ENCODE peak calls at places on chromosomes 12 and 14, in seven cellular contexts. Q, D, O, M, V, C and Z are unnamed samples.

GRCh38 chr12:100993916-100994315 is 199.3 kb downstream of the ANO4 start:
- DNase-seq in O (no peak), D (no peak), V (no peak), C (no peak), M (no peak), Q (no peak), Z (no peak)

GRCh38 chr12:116818948-116819832 is 62.1 kb downstream of the HRK start:
- DNase-seq in D (peak), O (peak), Q (peak), V (peak), M (peak), C (peak), Z (peak)

GRCh38 chr12:3225796-3226180 is 148.6 kb downstream of the TSPAN9 start:
- DNase-seq in D (peak), C (no peak), M (no peak), Q (no peak), V (no peak), O (no peak), Z (no peak)

GRCh38 chr12:121796855-121797751 is 3.6 kb upstream of the RHOF start:
- DNase-seq in M (no peak), D (peak), V (peak), Q (no peak), O (no peak), C (no peak), Z (no peak)

GRCh38 chr12:6838854-6839253 is 1.9 kb upstream of the GNB3 start:
- DNase-seq in Q (no peak), M (no peak), C (no peak), V (no peak), D (no peak), O (no peak), Z (no peak)

GRCh38 chr14:96037891-96038557 is 1.1 kb upstream of the C14orf132 start:
- DNase-seq in D (peak), V (peak), Q (no peak), M (no peak), C (peak), O (no peak), Z (no peak)

GRCh38 chr14:77111021-77111420 is 13.0 kb downstream of the CIPC start:
- DNase-seq in M (no peak), C (peak), Q (no peak), V (no peak), O (no peak), D (no peak), Z (no peak)

GRCh38 chr14:22466520-22466919 is 122.5 kb downstream of the DAD1 start:
- DNase-seq in C (no peak), M (no peak), Q (peak), V (no peak), O (no peak), D (peak), Z (no peak)

GRCh38 chr14:68247867-68248266 is 428.3 kb downstream of the RAD51B start:
- DNase-seq in V (peak), Q (no peak), C (no peak), M (no peak), D (peak), O (no peak), Z (no peak)

GRCh38 chr14:52043690-52044089 is 25.2 kb downstream of the NID2 start:
- DNase-seq in Q (peak), M (no peak), D (no peak), C (no peak), V (no peak), O (no peak), Z (no peak)

GRCh38 chr12:113870035-113870434 is 96.1 kb downstream of the RBM19 start:
- DNase-seq in C (no peak), Q (no peak), M (no peak), O (no peak), V (no peak), D (no peak), Z (no peak)

GRCh38 chr12:118055144-118055557 is 5.8 kb downstream of the WSB2 start:
- DNase-seq in Q (peak), O (peak), M (peak), V (no peak), C (peak), D (peak), Z (no peak)

GRCh38 chr14:20415723-20416622 is 2.7 kb upstream of the TEP1 start:
- DNase-seq in D (peak), Q (peak), V (no peak), C (peak), O (no peak), M (no peak), Z (no peak)

GRCh38 chr12:131511391-131511802 is 199.5 kb upstream of the SFSWAP start:
- DNase-seq in C (peak), M (no peak), Q (peak), V (no peak), O (peak), D (peak), Z (no peak)

GRCh38 chr12:93736640-93737178 is 59.5 kb downstream of the CRADD start:
- DNase-seq in V (no peak), C (no peak), D (no peak), M (no peak), Q (no peak), O (no peak), Z (no peak)

GRCh38 chr14:50027797-50028196 is 88.6 kb downstream of the VCPKMT start:
- DNase-seq in C (no peak), O (no peak), D (no peak), V (no peak), Q (no peak), M (no peak), Z (no peak)

GRCh38 chr12:32139064-32139421 is 32.4 kb downstream of the BICD1 start:
- DNase-seq in Q (peak), O (peak), D (peak), V (no peak), M (no peak), C (peak), Z (no peak)

GRCh38 chr12:24991209-24992049 is 42.5 kb upstream of the BCAT1 start:
- DNase-seq in D (peak), M (no peak), C (peak), Q (peak), O (no peak), V (no peak), Z (no peak)

GRCh38 chr14:94066089-94066676 is 14.8 kb downstream of the DDX24 start:
- DNase-seq in V (no peak), Q (no peak), C (no peak), D (no peak), M (no peak), O (no peak), Z (no peak)

GRCh38 chr12:58933068-58933681 is 12.9 kb upstream of the LRIG3 start:
- DNase-seq in C (no peak), Q (no peak), V (no peak), O (no peak), D (no peak), M (no peak), Z (peak)

GRCh38 chr14:99517046-99517642 is 35.9 kb downstream of the CCNK start:
- DNase-seq in V (no peak), M (no peak), Q (no peak), O (no peak), C (no peak), D (no peak), Z (no peak)

GRCh38 chr12:126936181-126936851 is 1330.7 kb upstream of the TMEM132C start:
- DNase-seq in C (peak), D (no peak), M (no peak), Q (no peak), V (no peak), O (no peak), Z (no peak)

GRCh38 chr14:68527329-68527851 is 265.5 kb downstream of the ZFP36L1 start:
- DNase-seq in D (no peak), V (peak), O (no peak), Q (no peak), M (no peak), C (no peak), Z (no peak)

GRCh38 chr12:119546340-119546739 is 47.2 kb upstream of the TMEM233 start:
- DNase-seq in M (no peak), Q (no peak), C (no peak), O (no peak), V (no peak), D (no peak), Z (no peak)

GRCh38 chr12:130514149-130514551 is 176.5 kb downstream of the PIWIL1 start:
- DNase-seq in Q (no peak), C (no peak), V (no peak), M (no peak), O (no peak), D (no peak), Z (no peak)

GRCh38 chr14:77681196-77682157 is 26.3 kb downstream of the ALKBH1 start:
- DNase-seq in M (no peak), C (no peak), D (peak), O (no peak), V (no peak), Q (no peak), Z (no peak)

GRCh38 chr12:50642035-50642451 is 121.9 kb upstream of the ATF1 start:
- DNase-seq in Q (no peak), M (no peak), O (no peak), V (no peak), D (peak), C (no peak), Z (no peak)

GRCh38 chr12:111580119-111580425 is 19.0 kb downstream of the ATXN2 start:
- DNase-seq in M (no peak), O (no peak), D (no peak), Q (no peak), C (no peak), V (no peak), Z (no peak)